ENCODE peak calls at places on chromosomes 6 and 20, in four cellular contexts. X is WTC11, Y is Calu3, P is upper lobe of right lung. S is an unnamed sample.

GRCh38 chr20:8007490-8007889 is 12.1 kb downstream of the TMX4 start:
- DNase-seq in Y (no peak), X (no peak), P (no peak), S (no peak)

GRCh38 chr6:26223677-26224546 is 136.7 kb downstream of the HFE start:
- DNase-seq in P (no peak), Y (peak), X (no peak), S (no peak)

GRCh38 chr6:7137335-7138106 is 29.8 kb downstream of the RREB1 start:
- DNase-seq in Y (no peak), X (no peak), P (no peak), S (no peak)

GRCh38 chr6:151400473-151400872 is 9.1 kb upstream of the ZBTB2 start:
- DNase-seq in X (no peak), Y (no peak), P (no peak), S (no peak)

GRCh38 chr20:8244637-8245036 is 112.6 kb downstream of the PLCB1 start:
- DNase-seq in P (no peak), Y (no peak), X (no peak), S (no peak)

GRCh38 chr20:34064286-34064685 is 47.8 kb downstream of the EIF2S2 start:
- DNase-seq in P (no peak), X (no peak), Y (no peak), S (no peak)

GRCh38 chr20:62603021-62603906 is 39.0 kb upstream of the SLCO4A1 start:
- DNase-seq in X (no peak), P (peak), Y (no peak), S (no peak)

GRCh38 chr6:2224847-2225382 is 20.5 kb downstream of the GMDS start:
- DNase-seq in P (no peak), X (no peak), Y (no peak), S (no peak)

GRCh38 chr20:43567477-43567876 is 8.7 kb downstream of the SGK2 start:
- DNase-seq in P (no peak), Y (no peak), X (no peak), S (no peak)

GRCh38 chr6:120606743-120607142 is 727.5 kb downstream of the TBC1D32 start:
- DNase-seq in P (no peak), X (peak), Y (no peak), S (no peak)

GRCh38 chr6:170279977-170280688 is 10.7 kb downstream of the DLL1 start:
- DNase-seq in X (peak), Y (peak), P (peak), S (no peak)

GRCh38 chr6:123604067-123604466 is 32.7 kb downstream of the TRDN start:
- DNase-seq in Y (no peak), X (no peak), P (no peak), S (no peak)

GRCh38 chr6:84422380-84422968 is 195.0 kb upstream of the CEP162 start:
- DNase-seq in P (peak), X (peak), Y (peak), S (peak)

GRCh38 chr6:74939309-74939708 is 266.5 kb downstream of the COL12A1 start:
- DNase-seq in P (no peak), Y (no peak), X (no peak), S (no peak)

GRCh38 chr20:45538209-45538798 is 978 bp downstream of the WFDC6 start:
- DNase-seq in P (no peak), Y (no peak), X (peak), S (no peak)

GRCh38 chr6:150987371-150987828 is 121.9 kb downstream of the MTHFD1L start:
- DNase-seq in P (no peak), Y (no peak), X (no peak), S (no peak)

DNA sequence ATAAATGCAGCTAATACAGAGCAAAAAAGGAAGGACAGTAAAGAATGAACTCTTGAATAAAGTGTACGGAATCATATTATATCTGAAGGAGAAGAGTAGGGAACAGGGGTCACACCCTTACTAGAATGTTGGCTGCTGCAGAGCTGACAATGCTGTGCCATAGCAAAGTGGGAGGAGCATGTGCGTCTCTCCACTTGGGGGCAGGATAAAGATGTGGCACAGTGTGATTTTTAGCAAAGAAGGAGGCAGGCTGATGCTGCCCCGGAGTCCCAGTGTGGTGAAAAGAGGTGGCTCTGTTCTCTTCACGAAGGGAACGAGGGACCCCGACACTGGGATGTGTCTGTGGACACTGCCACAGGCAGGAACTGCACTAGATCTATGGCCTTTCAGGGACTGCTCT is 67.5 kb downstream of the INSM1 start:
- DNase-seq in P (no peak), Y (no peak), X (no peak), S (no peak)
- TF ChIP-seq CTCF in P (no peak), Y (no peak), X (no peak), S (no peak)

GRCh38 chr20:63828545-63828944 is 2.5 kb downstream of the ZBTB46 start:
- DNase-seq in Y (no peak), P (no peak), X (no peak), S (no peak)

GRCh38 chr20:63828124-63828523 is 2.9 kb downstream of the ZBTB46 start:
- DNase-seq in P (no peak), X (no peak), Y (no peak), S (no peak)

GRCh38 chr20:63829598-63829942 is 1.5 kb downstream of the ZBTB46 start:
- DNase-seq in P (no peak), Y (no peak), X (no peak), S (no peak)

GRCh38 chr20:63829943-63830820 is 882 bp downstream of the ZBTB46 start:
- DNase-seq in Y (no peak), X (peak), P (no peak), S (no peak)

DNA sequence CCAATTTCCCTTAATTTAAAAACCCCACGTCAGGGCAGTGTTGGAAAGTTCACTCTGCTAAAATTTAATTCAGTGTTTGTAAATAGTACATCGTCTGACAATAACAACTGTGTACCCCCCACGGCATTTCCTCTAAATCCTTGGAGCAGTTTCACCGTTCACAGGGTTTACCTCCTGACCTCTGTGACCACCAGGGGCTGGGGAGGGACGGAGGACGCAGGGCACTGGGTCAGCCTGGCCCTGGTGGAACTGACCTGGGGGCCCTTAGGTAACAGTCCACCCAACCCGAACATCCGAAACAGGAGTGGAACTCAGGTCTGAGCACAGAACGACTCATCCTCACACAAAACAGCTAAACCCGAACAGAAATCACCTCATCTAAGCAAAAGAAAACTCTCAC is 2.1 kb downstream of the ZBTB46 start:
- DNase-seq in P (no peak), Y (no peak), X (no peak), S (no peak)
- TF ChIP-seq CTCF in P (no peak), Y (no peak), X (no peak), S (no peak)

GRCh38 chr6:13927203-13927602 is 2.5 kb downstream of the RNF182 start:
- DNase-seq in Y (no peak), P (no peak), X (no peak), S (no peak)
- TF ChIP-seq CTCF in Y (no peak), P (no peak), X (no peak), S (peak)

GRCh38 chr6:157908369-157909281 is 73.0 kb upstream of the SYNJ2 start:
- DNase-seq in P (no peak), X (no peak), Y (no peak), S (no peak)
- TF ChIP-seq CTCF in P (no peak), X (no peak), Y (no peak), S (no peak)

S was measured in progenitor cell of endocrine pancreas.